ENCODE peak calls at places on chromosomes 7 and 10, in seven cellular contexts. One of them, this sample, is unnamed.

GRCh38 chr7:27134392-27134791 is 3.8 kb upstream of the HOXA4 start:
- DNase-seq in lower lobe of right lung: no peak
- DNase-seq in cardiac muscle cell: peak; percentile 41
- DNase-seq in caudate nucleus: no peak
- DNase-seq in ureter: no peak
- DNase-seq in GM13976: no peak
- DNase-seq in stimulated activated CD4-positive, alpha-beta T cell treated with anti-CD3 and anti-CD28 coated beads, Interleukin-1b, Interleukin-23, amount 100 ng/mL, for 1 hour: no peak
- DNase-seq in this sample: no peak

GRCh38 chr7:52540041-52540440 is 495.4 kb upstream of the POM121L12 start:
- DNase-seq in stimulated activated CD4-positive, alpha-beta T cell treated with anti-CD3 and anti-CD28 coated beads, Interleukin-1b, Interleukin-23, amount 100 ng/mL, for 1 hour: no peak
- DNase-seq in ureter: no peak
- DNase-seq in GM13976: no peak
- DNase-seq in lower lobe of right lung: no peak
- DNase-seq in caudate nucleus: no peak
- DNase-seq in cardiac muscle cell: no peak
- DNase-seq in this sample: no peak

GRCh38 chr7:81333004-81333403 is 414.2 kb upstream of the SEMA3C start:
- DNase-seq in stimulated activated CD4-positive, alpha-beta T cell treated with anti-CD3 and anti-CD28 coated beads, Interleukin-1b, Interleukin-23, amount 100 ng/mL, for 1 hour: no peak
- DNase-seq in lower lobe of right lung: no peak
- DNase-seq in cardiac muscle cell: peak; percentile 62
- DNase-seq in caudate nucleus: no peak
- DNase-seq in ureter: no peak
- DNase-seq in GM13976: no peak
- DNase-seq in this sample: peak; percentile 51

GRCh38 chr10:100109670-100110069 is 28.0 kb upstream of the CPN1 start:
- DNase-seq in GM13976: no peak
- DNase-seq in lower lobe of right lung: no peak
- DNase-seq in stimulated activated CD4-positive, alpha-beta T cell treated with anti-CD3 and anti-CD28 coated beads, Interleukin-1b, Interleukin-23, amount 100 ng/mL, for 1 hour: no peak
- DNase-seq in cardiac muscle cell: no peak
- DNase-seq in ureter: no peak
- DNase-seq in caudate nucleus: no peak
- DNase-seq in this sample: no peak

GRCh38 chr10:77911535-77912123 is 14.9 kb downstream of the DLG5 start:
- DNase-seq in caudate nucleus: no peak
- DNase-seq in lower lobe of right lung: no peak
- DNase-seq in cardiac muscle cell: peak; percentile 63
- DNase-seq in GM13976: no peak
- DNase-seq in ureter: no peak
- DNase-seq in stimulated activated CD4-positive, alpha-beta T cell treated with anti-CD3 and anti-CD28 coated beads, Interleukin-1b, Interleukin-23, amount 100 ng/mL, for 1 hour: no peak
- DNase-seq in this sample: peak; percentile 18

GRCh38 chr10:69874464-69874863 is 72.8 kb downstream of the COL13A1 start:
- DNase-seq in stimulated activated CD4-positive, alpha-beta T cell treated with anti-CD3 and anti-CD28 coated beads, Interleukin-1b, Interleukin-23, amount 100 ng/mL, for 1 hour: no peak
- DNase-seq in GM13976: no peak
- DNase-seq in lower lobe of right lung: no peak
- DNase-seq in cardiac muscle cell: peak; percentile 66
- DNase-seq in caudate nucleus: no peak
- DNase-seq in ureter: no peak
- DNase-seq in this sample: peak; percentile 25

GRCh38 chr7:43694399-43694748 is 34.9 kb downstream of the COA1 start:
- DNase-seq in caudate nucleus: no peak
- DNase-seq in stimulated activated CD4-positive, alpha-beta T cell treated with anti-CD3 and anti-CD28 coated beads, Interleukin-1b, Interleukin-23, amount 100 ng/mL, for 1 hour: no peak
- DNase-seq in ureter: no peak
- DNase-seq in lower lobe of right lung: no peak
- DNase-seq in GM13976: no peak
- DNase-seq in cardiac muscle cell: peak; percentile 78
- DNase-seq in this sample: peak; percentile 89

GRCh38 chr7:156764016-156764669 is 123.6 kb downstream of the RNF32 start:
- DNase-seq in stimulated activated CD4-positive, alpha-beta T cell treated with anti-CD3 and anti-CD28 coated beads, Interleukin-1b, Interleukin-23, amount 100 ng/mL, for 1 hour: no peak
- DNase-seq in lower lobe of right lung: peak; percentile 73
- DNase-seq in caudate nucleus: peak; percentile 20
- DNase-seq in ureter: peak; percentile 69
- DNase-seq in GM13976: no peak
- DNase-seq in cardiac muscle cell: peak; percentile 85
- DNase-seq in this sample: peak; percentile 84

GRCh38 chr7:142519077-142519789 is 230.0 kb upstream of the PRSS1 start:
- DNase-seq in caudate nucleus: no peak
- DNase-seq in stimulated activated CD4-positive, alpha-beta T cell treated with anti-CD3 and anti-CD28 coated beads, Interleukin-1b, Interleukin-23, amount 100 ng/mL, for 1 hour: no peak
- DNase-seq in cardiac muscle cell: no peak
- DNase-seq in GM13976: no peak
- DNase-seq in lower lobe of right lung: no peak
- DNase-seq in ureter: no peak
- DNase-seq in this sample: no peak

GRCh38 chr10:121501796-121502195 is 96.4 kb downstream of the FGFR2 start:
- DNase-seq in caudate nucleus: no peak
- DNase-seq in stimulated activated CD4-positive, alpha-beta T cell treated with anti-CD3 and anti-CD28 coated beads, Interleukin-1b, Interleukin-23, amount 100 ng/mL, for 1 hour: no peak
- DNase-seq in lower lobe of right lung: no peak
- DNase-seq in cardiac muscle cell: no peak
- DNase-seq in ureter: no peak
- DNase-seq in GM13976: no peak
- DNase-seq in this sample: no peak

GRCh38 chr7:115097175-115097671 is 175.3 kb downstream of the MDFIC start:
- DNase-seq in GM13976: no peak
- DNase-seq in stimulated activated CD4-positive, alpha-beta T cell treated with anti-CD3 and anti-CD28 coated beads, Interleukin-1b, Interleukin-23, amount 100 ng/mL, for 1 hour: no peak
- DNase-seq in caudate nucleus: no peak
- DNase-seq in ureter: no peak
- DNase-seq in lower lobe of right lung: no peak
- DNase-seq in cardiac muscle cell: peak; percentile 68
- DNase-seq in this sample: peak; percentile 61

GRCh38 chr7:70316745-70317144 is 718.5 kb downstream of the AUTS2 start:
- DNase-seq in caudate nucleus: no peak
- DNase-seq in stimulated activated CD4-positive, alpha-beta T cell treated with anti-CD3 and anti-CD28 coated beads, Interleukin-1b, Interleukin-23, amount 100 ng/mL, for 1 hour: no peak
- DNase-seq in lower lobe of right lung: no peak
- DNase-seq in cardiac muscle cell: no peak
- DNase-seq in ureter: no peak
- DNase-seq in GM13976: no peak
- DNase-seq in this sample: no peak

GRCh38 chr10:14468022-14468421 is 137.3 kb upstream of the FRMD4A start:
- DNase-seq in stimulated activated CD4-positive, alpha-beta T cell treated with anti-CD3 and anti-CD28 coated beads, Interleukin-1b, Interleukin-23, amount 100 ng/mL, for 1 hour: no peak
- DNase-seq in GM13976: no peak
- DNase-seq in ureter: no peak
- DNase-seq in lower lobe of right lung: no peak
- DNase-seq in cardiac muscle cell: no peak
- DNase-seq in caudate nucleus: no peak
- DNase-seq in this sample: no peak

GRCh38 chr10:73032536-73032935 is 64.1 kb downstream of the P4HA1 start:
- DNase-seq in GM13976: no peak
- DNase-seq in lower lobe of right lung: no peak
- DNase-seq in cardiac muscle cell: no peak
- DNase-seq in caudate nucleus: no peak
- DNase-seq in ureter: no peak
- DNase-seq in stimulated activated CD4-positive, alpha-beta T cell treated with anti-CD3 and anti-CD28 coated beads, Interleukin-1b, Interleukin-23, amount 100 ng/mL, for 1 hour: no peak
- DNase-seq in this sample: no peak

GRCh38 chr7:133633055-133633454 is 380.2 kb downstream of the EXOC4 start:
- DNase-seq in ureter: no peak
- DNase-seq in cardiac muscle cell: peak; percentile 76
- DNase-seq in lower lobe of right lung: no peak
- DNase-seq in stimulated activated CD4-positive, alpha-beta T cell treated with anti-CD3 and anti-CD28 coated beads, Interleukin-1b, Interleukin-23, amount 100 ng/mL, for 1 hour: no peak
- DNase-seq in caudate nucleus: no peak
- DNase-seq in GM13976: no peak
- DNase-seq in this sample: peak; percentile 55

GRCh38 chr7:111198255-111198654 is 107.3 kb downstream of the LRRN3 start:
- DNase-seq in stimulated activated CD4-positive, alpha-beta T cell treated with anti-CD3 and anti-CD28 coated beads, Interleukin-1b, Interleukin-23, amount 100 ng/mL, for 1 hour: no peak
- DNase-seq in caudate nucleus: no peak
- DNase-seq in ureter: no peak
- DNase-seq in lower lobe of right lung: no peak
- DNase-seq in GM13976: no peak
- DNase-seq in cardiac muscle cell: peak; percentile 95
- DNase-seq in this sample: peak; percentile 96

GRCh38 chr7:8261711-8262695 is at the start of gene ICA1:
- DNase-seq in lower lobe of right lung: peak; percentile 80
- DNase-seq in ureter: peak; percentile 79
- DNase-seq in stimulated activated CD4-positive, alpha-beta T cell treated with anti-CD3 and anti-CD28 coated beads, Interleukin-1b, Interleukin-23, amount 100 ng/mL, for 1 hour: no peak
- DNase-seq in caudate nucleus: peak; percentile 39
- DNase-seq in cardiac muscle cell: peak; percentile 23
- DNase-seq in GM13976: peak; percentile 58
- DNase-seq in this sample: peak; percentile 24

GRCh38 chr10:81280497-81281479 is 594.2 kb upstream of the NRG3 start:
- DNase-seq in caudate nucleus: no peak
- DNase-seq in cardiac muscle cell: no peak
- DNase-seq in GM13976: no peak
- DNase-seq in lower lobe of right lung: no peak
- DNase-seq in ureter: no peak
- DNase-seq in stimulated activated CD4-positive, alpha-beta T cell treated with anti-CD3 and anti-CD28 coated beads, Interleukin-1b, Interleukin-23, amount 100 ng/mL, for 1 hour: no peak
- DNase-seq in this sample: no peak

GRCh38 chr10:95268438-95268837 is 22.4 kb downstream of the PDLIM1 start:
- DNase-seq in cardiac muscle cell: peak; percentile 97
- DNase-seq in stimulated activated CD4-positive, alpha-beta T cell treated with anti-CD3 and anti-CD28 coated beads, Interleukin-1b, Interleukin-23, amount 100 ng/mL, for 1 hour: no peak
- DNase-seq in lower lobe of right lung: no peak
- DNase-seq in GM13976: no peak
- DNase-seq in caudate nucleus: no peak
- DNase-seq in ureter: no peak
- DNase-seq in this sample: no peak

GRCh38 chr7:29796181-29796580 is 10.1 kb upstream of the WIPF3 start:
- DNase-seq in caudate nucleus: no peak
- DNase-seq in GM13976: no peak
- DNase-seq in stimulated activated CD4-positive, alpha-beta T cell treated with anti-CD3 and anti-CD28 coated beads, Interleukin-1b, Interleukin-23, amount 100 ng/mL, for 1 hour: no peak
- DNase-seq in lower lobe of right lung: no peak
- DNase-seq in cardiac muscle cell: no peak
- DNase-seq in ureter: no peak
- DNase-seq in this sample: no peak

GRCh38 chr10:33506838-33507661 is 172.6 kb upstream of the NRP1 start:
- DNase-seq in lower lobe of right lung: no peak
- DNase-seq in stimulated activated CD4-positive, alpha-beta T cell treated with anti-CD3 and anti-CD28 coated beads, Interleukin-1b, Interleukin-23, amount 100 ng/mL, for 1 hour: no peak
- DNase-seq in caudate nucleus: no peak
- DNase-seq in GM13976: no peak
- DNase-seq in ureter: no peak
- DNase-seq in cardiac muscle cell: peak; percentile 31
- DNase-seq in this sample: peak; percentile 34

GRCh38 chr7:15822123-15822495 is 135.6 kb upstream of the MEOX2 start:
- DNase-seq in cardiac muscle cell: no peak
- DNase-seq in caudate nucleus: no peak
- DNase-seq in GM13976: no peak
- DNase-seq in ureter: no peak
- DNase-seq in lower lobe of right lung: no peak
- DNase-seq in stimulated activated CD4-positive, alpha-beta T cell treated with anti-CD3 and anti-CD28 coated beads, Interleukin-1b, Interleukin-23, amount 100 ng/mL, for 1 hour: no peak
- DNase-seq in this sample: peak; percentile 35